ENCODE peak calls at places on chromosomes 12 and 14, in four cellular contexts. Z is transverse colon, C is cardiac muscle cell, P is IMR-90. K is an unnamed sample.

GRCh38 chr12:11839093-11839641 is 189.7 kb downstream of the ETV6 start:
- DNase-seq in C (no peak), Z (peak; percentile 42), P (peak; percentile 61), K (no peak)

GRCh38 chr12:4806439-4807115 is 86.4 kb downstream of the GALNT8 start:
- DNase-seq in P (no peak), C (no peak), Z (no peak), K (no peak)

GRCh38 chr12:75766263-75767160 is 255.1 kb upstream of the KRR1 start:
- DNase-seq in C (no peak), Z (no peak), P (peak; percentile 80), K (no peak)

GRCh38 chr14:87407344-87407743 is 585.6 kb downstream of the GALC start:
- DNase-seq in P (no peak), C (peak; percentile 18), Z (no peak), K (no peak)

GRCh38 chr12:32589165-32589891 is 89.8 kb upstream of the DNM1L start:
- DNase-seq in Z (no peak), P (no peak), C (no peak), K (no peak)

GRCh38 chr14:77143071-77143470 is 1.5 kb upstream of the ZDHHC22 start:
- DNase-seq in P (no peak), Z (no peak), C (no peak), K (peak; percentile 48)

GRCh38 chr14:75961662-75962061 is 20.1 kb downstream of the TGFB3 start:
- DNase-seq in C (no peak), P (no peak), Z (no peak), K (no peak)

GRCh38 chr12:16583991-16584745 is 21.8 kb downstream of the LMO3 start:
- DNase-seq in Z (no peak), P (peak; percentile 69), C (no peak), K (no peak)

GRCh38 chr14:52318057-52318456 is 3.9 kb downstream of the PTGER2 start:
- DNase-seq in P (no peak), Z (no peak), C (no peak), K (no peak)

GRCh38 chr14:92676031-92676430 is 72.4 kb downstream of the LGMN start:
- DNase-seq in Z (peak; percentile 29), C (no peak), P (no peak), K (peak; percentile 80)

GRCh38 chr12:65525501-65526141 is 247.1 kb downstream of the MSRB3 start:
- DNase-seq in P (peak; percentile 85), Z (no peak), C (no peak), K (no peak)

GRCh38 chr14:70183991-70184390 is 4.8 kb downstream of the SLC8A3 start:
- DNase-seq in C (no peak), P (no peak), Z (no peak), K (no peak)

GRCh38 chr12:113196996-113197395 is 11.5 kb downstream of the RITA1 start:
- DNase-seq in P (peak; percentile 78), C (peak; percentile 61), Z (peak; percentile 76), K (no peak)

GRCh38 chr14:28097585-28097984 is 669.0 kb upstream of the FOXG1 start:
- DNase-seq in P (no peak), Z (no peak), C (no peak), K (no peak)

GRCh38 chr14:51860164-51860835 is at the start of gene GNG2:
- DNase-seq in C (peak; percentile 75), Z (peak; percentile 88), P (peak; percentile 75), K (peak; percentile 96)

GRCh38 chr14:57382283-57382682 is 8.1 kb upstream of the NAA30 start:
- DNase-seq in P (peak; percentile 94), C (no peak), Z (no peak), K (no peak)

GRCh38 chr12:122871851-122872785 is 23.8 kb downstream of the VPS37B start:
- DNase-seq in Z (peak; percentile 82), P (peak; percentile 88), C (no peak), K (peak; percentile 89)

GRCh38 chr12:113384778-113385177 is 18.9 kb downstream of the SDS start:
- DNase-seq in P (no peak), C (no peak), Z (no peak), K (no peak)

GRCh38 chr14:72500234-72500838 is 393.6 kb downstream of the DPF3 start:
- DNase-seq in C (no peak), P (no peak), Z (no peak), K (no peak)

GRCh38 chr14:77040309-77040994 is 11.9 kb upstream of the IRF2BPL start:
- DNase-seq in Z (peak; percentile 99), P (peak; percentile 99), C (peak; percentile 100), K (peak; percentile 99)

GRCh38 chr12:123264642-123265041 is 7.0 kb downstream of the CDK2AP1 start:
- DNase-seq in P (no peak), Z (no peak), C (peak; percentile 52), K (no peak)

GRCh38 chr12:113749433-113749815 is 216.7 kb downstream of the RBM19 start:
- DNase-seq in P (no peak), C (no peak), Z (no peak), K (no peak)

GRCh38 chr14:81211844-81212243 is 8.9 kb downstream of the GTF2A1 start:
- DNase-seq in P (peak; percentile 17), Z (no peak), C (peak; percentile 38), K (no peak)

GRCh38 chr12:111426341-111427185 is 20.8 kb downstream of the SH2B3 start:
- DNase-seq in C (no peak), P (peak; percentile 50), Z (peak; percentile 59), K (no peak)

GRCh38 chr14:95424533-95424932 is 91.9 kb downstream of the SYNE3 start:
- DNase-seq in C (no peak), Z (no peak), P (peak; percentile 23), K (no peak)

GRCh38 chr12:66003951-66004350 is 126.6 kb downstream of the LLPH start:
- DNase-seq in C (no peak), Z (no peak), P (no peak), K (no peak)

GRCh38 chr14:82999802-83000201 is 1466.1 kb upstream of the SEL1L start:
- DNase-seq in Z (no peak), C (peak; percentile 10), P (peak; percentile 22), K (no peak)

GRCh38 chr12:6735448-6736191 is 11.8 kb downstream of the COPS7A start:
- DNase-seq in C (peak; percentile 76), P (peak; percentile 58), Z (peak; percentile 69), K (peak; percentile 82)

GRCh38 chr12:124381454-124382207 is 86.7 kb downstream of the RFLNA start:
- DNase-seq in Z (peak; percentile 90), P (peak; percentile 59), C (no peak), K (peak; percentile 93)

DNA sequence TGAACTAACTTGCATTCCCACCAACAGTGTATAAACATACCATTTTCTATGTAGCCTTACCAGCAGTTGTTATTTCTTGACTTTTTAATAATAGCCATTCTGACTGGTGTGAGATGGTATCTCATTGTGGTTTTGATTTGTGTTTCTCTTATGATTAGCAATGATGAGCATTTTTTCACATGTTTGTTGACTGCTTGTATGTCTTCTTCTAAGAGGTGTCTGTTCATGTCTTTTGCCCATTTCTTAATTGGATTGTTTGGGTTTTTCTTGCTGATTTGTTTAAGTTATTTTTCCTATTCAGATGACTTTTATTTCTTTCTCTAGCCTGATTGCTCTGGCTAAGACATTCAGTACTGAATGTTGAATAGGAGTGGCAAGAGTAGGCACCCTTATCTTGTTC is 230.3 kb downstream of the DAD1 start:
- DNase-seq in Z (no peak), C (no peak), P (no peak), K (no peak)
- H3K4me1 ChIP-seq in Z (no peaks in the 10 kb centered on the region), C (no peaks in the 10 kb centered on the region), P (no peaks in the 10 kb centered on the region), K (no peaks in the 10 kb centered on the region)

DNA sequence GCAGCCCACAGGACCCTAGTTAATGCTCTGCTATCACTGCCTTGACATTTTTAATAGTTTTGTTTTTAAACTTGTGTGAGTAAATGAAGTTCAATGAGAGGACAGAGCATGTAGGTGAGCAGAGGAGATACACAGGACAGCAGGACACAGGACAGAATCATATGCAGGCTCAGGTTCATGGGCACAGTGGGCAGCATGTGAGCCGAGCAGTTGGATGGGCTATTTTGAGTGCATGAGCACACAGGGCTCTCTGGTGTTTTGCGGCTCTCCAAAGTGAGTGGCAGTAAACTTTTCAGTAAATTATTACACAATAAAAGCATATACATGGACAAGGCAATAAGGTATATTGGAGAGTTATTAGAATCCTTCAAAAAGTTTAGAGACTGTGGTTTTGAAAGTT is 189.7 kb upstream of the OR4E1 start:
- DNase-seq in Z (no peak), P (no peak), C (no peak), K (no peak)
- H3K27ac ChIP-seq in Z (no peak overlapping the region), P (no peak overlapping the region), C (peak overlapping the region; percentile 32), K (no peak overlapping the region)

DNA sequence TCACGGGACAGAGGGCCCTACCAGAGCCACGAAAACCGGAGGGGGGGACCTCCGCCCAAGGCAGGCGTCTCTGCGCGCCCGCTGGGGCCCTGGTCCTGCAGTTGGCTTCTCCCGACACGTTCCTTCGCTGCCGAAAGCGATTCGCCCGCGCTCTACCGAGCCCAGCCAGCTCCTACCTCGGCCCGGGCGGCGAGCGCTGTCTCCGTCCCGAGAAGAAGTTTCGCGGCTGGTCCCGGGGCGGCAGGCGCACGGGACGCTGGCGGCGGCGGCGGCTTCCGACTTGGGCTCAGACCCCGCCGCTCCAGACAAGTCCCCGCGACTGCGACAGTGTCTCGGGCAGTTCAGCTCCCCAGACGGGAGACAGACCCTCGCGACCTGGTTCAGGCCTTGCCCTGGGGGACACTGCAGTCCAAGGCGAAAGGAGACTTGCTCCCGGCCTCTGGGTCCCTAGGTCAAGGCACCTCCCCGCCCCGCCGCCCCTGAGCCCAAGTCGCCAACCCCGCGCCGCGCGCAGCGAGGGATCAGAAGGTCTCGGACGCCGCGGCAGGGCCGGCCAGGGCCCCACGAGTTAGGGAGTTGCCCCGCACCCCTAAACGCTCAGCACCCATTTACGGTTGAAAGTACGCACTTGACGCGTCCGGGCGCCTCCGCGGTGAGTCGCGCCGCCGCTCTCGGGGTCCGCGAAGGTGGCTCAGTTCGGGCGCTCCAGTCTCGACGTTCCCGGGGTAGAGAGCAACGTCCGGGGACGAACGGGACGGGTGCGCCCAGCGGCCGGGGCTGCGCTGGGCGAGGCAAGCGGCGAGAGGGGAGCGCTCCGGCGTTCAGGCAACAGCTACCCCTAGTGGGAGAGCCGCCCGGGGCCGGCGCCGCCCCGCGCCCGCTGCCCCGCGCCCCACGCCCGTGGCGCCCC is 1.4 kb upstream of the DIO3 start:
- DNase-seq in C (peak; percentile 59), P (peak; percentile 3), Z (peak; percentile 48), K (peak; percentile 69)
- TF ChIP-seq CTCF in C (peak; percentile 32), P (peak; percentile 15), Z (peak; percentile 15), K (no peak)

GRCh38 chr12:108696996-108697290 is 34.4 kb downstream of the CORO1C start:
- DNase-seq in Z (no peak), C (no peak), P (no peak), K (no peak)

GRCh38 chr12:108696111-108696995 is 35.0 kb downstream of the CORO1C start:
- DNase-seq in C (no peak), P (peak; percentile 100), Z (no peak), K (no peak)

GRCh38 chr12:108693186-108693585 is 38.1 kb downstream of the CORO1C start:
- DNase-seq in P (no peak), C (no peak), Z (no peak), K (no peak)

GRCh38 chr12:108693781-108694180 is 37.5 kb downstream of the CORO1C start:
- DNase-seq in Z (no peak), C (no peak), P (no peak), K (no peak)

DNA sequence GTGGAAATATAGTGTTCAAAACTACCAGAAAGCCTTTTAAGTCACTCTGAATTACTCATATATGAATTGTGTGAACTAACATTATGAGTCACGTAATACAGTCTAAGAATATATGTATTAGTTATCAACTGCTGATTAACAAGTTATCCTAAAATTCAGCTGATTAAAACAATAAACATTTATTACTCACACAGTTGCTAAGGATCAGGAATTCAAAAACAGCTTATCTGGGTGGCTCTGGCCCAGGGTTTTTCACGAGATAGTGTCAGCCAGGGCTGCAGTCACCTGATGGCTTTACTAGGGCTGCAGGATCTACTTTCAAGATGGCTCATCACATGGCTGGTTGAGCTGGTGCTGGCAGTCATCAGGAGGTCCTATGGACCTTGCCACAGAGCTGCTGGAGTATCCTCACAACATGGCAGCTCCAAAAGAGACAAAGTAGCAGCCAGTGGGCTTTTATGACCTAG is 36.5 kb downstream of the CORO1C start:
- DNase-seq in Z (no peak), C (no peak), P (peak; percentile 74), K (no peak)
- H3K4me1 ChIP-seq in Z (peaks cover 35% of the 10 kb centered on the region), C (peaks cover 39% of the 10 kb centered on the region), P (peaks cover 34% of the 10 kb centered on the region), K (peaks cover 29% of the 10 kb centered on the region)

GRCh38 chr14:104805326-104805678 is 4.4 kb downstream of the ZBTB42 start:
- DNase-seq in Z (no peak), P (peak; percentile 89), C (peak; percentile 13), K (no peak)
- H3K27ac ChIP-seq in Z (no peak overlapping the region), P (peak overlapping the region; percentile 6), C (no peak overlapping the region), K (no peak overlapping the region)